ENCODE peak calls at places on chromosomes 4 and X, in five cellular contexts. One of them, this sample, is unnamed.

GRCh38 chr4:109350121-109350520 is 47.7 kb upstream of the COL25A1 start:
- DNase-seq in NCI-H1930: no peak
- DNase-seq in stimulated activated CD4-positive, alpha-beta T cell treated with anti-CD3 and anti-CD28 coated beads, Interleukin-1b, Interleukin-23, amount 100 ng/mL, for 24 hours: no peak
- DNase-seq in WTC11: no peak
- DNase-seq in endothelial cell: no peak
- DNase-seq in this sample: no peak

GRCh38 chr4:124713213-124713592 is 671 bp upstream of the ANKRD50 start:
- DNase-seq in NCI-H1930: peak
- DNase-seq in stimulated activated CD4-positive, alpha-beta T cell treated with anti-CD3 and anti-CD28 coated beads, Interleukin-1b, Interleukin-23, amount 100 ng/mL, for 24 hours: no peak
- DNase-seq in WTC11: peak
- DNase-seq in endothelial cell: peak
- DNase-seq in this sample: peak

GRCh38 chrX:48937065-48937907 is 18.5 kb upstream of the PIM2 start:
- DNase-seq in NCI-H1930: no peak
- DNase-seq in stimulated activated CD4-positive, alpha-beta T cell treated with anti-CD3 and anti-CD28 coated beads, Interleukin-1b, Interleukin-23, amount 100 ng/mL, for 24 hours: peak
- DNase-seq in WTC11: peak
- DNase-seq in endothelial cell: no peak
- DNase-seq in this sample: no peak

GRCh38 chrX:129932792-129933321 is 26.9 kb downstream of the UTP14A start:
- DNase-seq in NCI-H1930: no peak
- DNase-seq in stimulated activated CD4-positive, alpha-beta T cell treated with anti-CD3 and anti-CD28 coated beads, Interleukin-1b, Interleukin-23, amount 100 ng/mL, for 24 hours: no peak
- DNase-seq in WTC11: peak
- DNase-seq in endothelial cell: peak
- DNase-seq in this sample: no peak

GRCh38 chrX:128106630-128107029 is 54.4 kb upstream of the ACTRT1 start:
- DNase-seq in NCI-H1930: no peak
- DNase-seq in stimulated activated CD4-positive, alpha-beta T cell treated with anti-CD3 and anti-CD28 coated beads, Interleukin-1b, Interleukin-23, amount 100 ng/mL, for 24 hours: no peak
- DNase-seq in WTC11: peak
- DNase-seq in endothelial cell: peak
- DNase-seq in this sample: no peak

GRCh38 chr4:79682801-79683217 is 274.8 kb upstream of the GK2 start:
- DNase-seq in NCI-H1930: no peak
- DNase-seq in stimulated activated CD4-positive, alpha-beta T cell treated with anti-CD3 and anti-CD28 coated beads, Interleukin-1b, Interleukin-23, amount 100 ng/mL, for 24 hours: no peak
- DNase-seq in WTC11: peak
- DNase-seq in endothelial cell: no peak
- DNase-seq in this sample: no peak

GRCh38 chr4:1172971-1173757 is 781 bp upstream of the SPON2 start:
- DNase-seq in NCI-H1930: no peak
- DNase-seq in stimulated activated CD4-positive, alpha-beta T cell treated with anti-CD3 and anti-CD28 coated beads, Interleukin-1b, Interleukin-23, amount 100 ng/mL, for 24 hours: no peak
- DNase-seq in WTC11: no peak
- DNase-seq in endothelial cell: no peak
- DNase-seq in this sample: no peak

GRCh38 chrX:95383778-95384177 is 1300.9 kb upstream of the DIAPH2 start:
- DNase-seq in NCI-H1930: no peak
- DNase-seq in stimulated activated CD4-positive, alpha-beta T cell treated with anti-CD3 and anti-CD28 coated beads, Interleukin-1b, Interleukin-23, amount 100 ng/mL, for 24 hours: no peak
- DNase-seq in WTC11: no peak
- DNase-seq in endothelial cell: no peak
- DNase-seq in this sample: no peak

GRCh38 chr4:185054876-185055275 is 36.6 kb downstream of the HELT start:
- DNase-seq in NCI-H1930: no peak
- DNase-seq in stimulated activated CD4-positive, alpha-beta T cell treated with anti-CD3 and anti-CD28 coated beads, Interleukin-1b, Interleukin-23, amount 100 ng/mL, for 24 hours: no peak
- DNase-seq in WTC11: no peak
- DNase-seq in endothelial cell: no peak
- DNase-seq in this sample: no peak